ENCODE peak calls at places on chromosome 17, in ten cellular contexts. One of them, this sample, is unnamed.

GRCh38 chr17:42548993-42549755 is 3.5 kb upstream of the HSD17B1 start:
- DNase-seq in mucosa of descending colon: peak; percentile 44
- DNase-seq in lung: no peak
- DNase-seq in tibial artery: no peak
- DNase-seq in lower lobe of right lung: no peak
- DNase-seq in SK-N-MC: no peak
- DNase-seq in heart left ventricle: no peak
- DNase-seq in OCI-LY7: no peak
- DNase-seq in adipocyte: no peak
- DNase-seq in Caco-2: no peak
- DNase-seq in this sample: no peak

GRCh38 chr17:39744836-39745215 is 7.1 kb downstream of the GRB7 start:
- DNase-seq in lower lobe of right lung: peak; percentile 32
- DNase-seq in lung: no peak
- DNase-seq in mucosa of descending colon: no peak
- DNase-seq in adipocyte: no peak
- DNase-seq in OCI-LY7: no peak
- DNase-seq in SK-N-MC: no peak
- DNase-seq in Caco-2: no peak
- DNase-seq in heart left ventricle: no peak
- DNase-seq in tibial artery: no peak
- DNase-seq in this sample: no peak

GRCh38 chr17:61157246-61157887 is 242.3 kb upstream of the TBX2 start:
- DNase-seq in Caco-2: no peak
- DNase-seq in lung: no peak
- DNase-seq in adipocyte: peak; percentile 81
- DNase-seq in tibial artery: no peak
- DNase-seq in heart left ventricle: no peak
- DNase-seq in OCI-LY7: no peak
- DNase-seq in SK-N-MC: no peak
- DNase-seq in mucosa of descending colon: no peak
- DNase-seq in lower lobe of right lung: no peak
- DNase-seq in this sample: no peak

GRCh38 chr17:1252203-1252608 is 18.0 kb upstream of the BHLHA9 start:
- DNase-seq in tibial artery: no peak
- DNase-seq in mucosa of descending colon: no peak
- DNase-seq in heart left ventricle: peak; percentile 69
- DNase-seq in Caco-2: no peak
- DNase-seq in lung: no peak
- DNase-seq in SK-N-MC: no peak
- DNase-seq in lower lobe of right lung: no peak
- DNase-seq in OCI-LY7: no peak
- DNase-seq in adipocyte: no peak
- DNase-seq in this sample: no peak

GRCh38 chr17:77373298-77374169 is 232.8 kb downstream of the SEC14L1 start:
- DNase-seq in OCI-LY7: peak; percentile 31
- DNase-seq in mucosa of descending colon: peak; percentile 78
- DNase-seq in tibial artery: no peak
- DNase-seq in adipocyte: peak; percentile 59
- DNase-seq in heart left ventricle: peak; percentile 82
- DNase-seq in Caco-2: no peak
- DNase-seq in lower lobe of right lung: peak; percentile 72
- DNase-seq in SK-N-MC: no peak
- DNase-seq in lung: peak; percentile 46
- DNase-seq in this sample: peak; percentile 73

GRCh38 chr17:4536742-4537411 is 18.3 kb downstream of the MYBBP1A start:
- DNase-seq in OCI-LY7: no peak
- DNase-seq in lower lobe of right lung: no peak
- DNase-seq in adipocyte: no peak
- DNase-seq in SK-N-MC: no peak
- DNase-seq in Caco-2: no peak
- DNase-seq in lung: no peak
- DNase-seq in mucosa of descending colon: no peak
- DNase-seq in heart left ventricle: peak; percentile 68
- DNase-seq in tibial artery: peak; percentile 66
- DNase-seq in this sample: peak; percentile 61

GRCh38 chr17:76574166-76574565 is 11.5 kb downstream of the ST6GALNAC2 start:
- DNase-seq in lung: no peak
- DNase-seq in mucosa of descending colon: no peak
- DNase-seq in lower lobe of right lung: no peak
- DNase-seq in Caco-2: no peak
- DNase-seq in tibial artery: no peak
- DNase-seq in heart left ventricle: no peak
- DNase-seq in OCI-LY7: no peak
- DNase-seq in adipocyte: no peak
- DNase-seq in SK-N-MC: no peak
- DNase-seq in this sample: no peak

GRCh38 chr17:70070297-70071027 is 4.6 kb upstream of the KCNJ16 start:
- DNase-seq in lower lobe of right lung: no peak
- DNase-seq in tibial artery: no peak
- DNase-seq in lung: no peak
- DNase-seq in SK-N-MC: no peak
- DNase-seq in mucosa of descending colon: no peak
- DNase-seq in Caco-2: no peak
- DNase-seq in OCI-LY7: no peak
- DNase-seq in adipocyte: peak; percentile 70
- DNase-seq in heart left ventricle: no peak
- DNase-seq in this sample: no peak

GRCh38 chr17:565506-565905 is 149.1 kb downstream of the VPS53 start:
- DNase-seq in mucosa of descending colon: no peak
- DNase-seq in Caco-2: peak; percentile 40
- DNase-seq in OCI-LY7: no peak
- DNase-seq in adipocyte: no peak
- DNase-seq in lung: no peak
- DNase-seq in SK-N-MC: no peak
- DNase-seq in tibial artery: no peak
- DNase-seq in heart left ventricle: no peak
- DNase-seq in lower lobe of right lung: no peak
- DNase-seq in this sample: no peak

DNA sequence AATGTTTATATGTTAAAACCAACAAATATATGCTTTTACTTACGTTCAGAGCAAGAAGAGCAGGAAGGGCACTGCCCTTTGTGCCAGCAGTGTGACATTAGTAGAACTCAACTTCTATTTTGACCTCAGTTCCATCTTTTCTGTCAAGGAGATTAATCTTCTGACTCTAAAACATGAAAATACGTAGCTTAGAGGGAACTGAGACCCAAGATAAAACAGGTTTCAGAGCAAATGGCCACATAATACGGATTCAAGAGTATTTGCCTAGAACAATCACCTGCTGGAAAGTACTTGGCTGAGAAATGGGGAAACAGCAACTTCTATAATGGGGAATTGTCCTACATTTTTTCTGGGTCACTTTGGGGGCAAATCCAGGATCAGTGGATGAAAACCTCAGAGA is 22.2 kb downstream of the MYL4 start:
- DNase-seq in Caco-2: no peak
- DNase-seq in tibial artery: no peak
- DNase-seq in SK-N-MC: no peak
- DNase-seq in lung: no peak
- DNase-seq in lower lobe of right lung: no peak
- DNase-seq in adipocyte: no peak
- DNase-seq in OCI-LY7: peak; percentile 21
- DNase-seq in mucosa of descending colon: no peak
- DNase-seq in heart left ventricle: no peak
- DNase-seq in this sample: no peak
- H3K9me3 ChIP-seq in Caco-2: no peaks in the 10 kb centered on the region
- H3K9me3 ChIP-seq in tibial artery: no peaks in the 10 kb centered on the region
- H3K9me3 ChIP-seq in SK-N-MC: no peaks in the 10 kb centered on the region
- H3K9me3 ChIP-seq in lung: no peaks in the 10 kb centered on the region
- H3K9me3 ChIP-seq in lower lobe of right lung: no peaks in the 10 kb centered on the region
- H3K9me3 ChIP-seq in adipocyte: no peaks in the 10 kb centered on the region
- H3K9me3 ChIP-seq in OCI-LY7: no peaks in the 10 kb centered on the region
- H3K9me3 ChIP-seq in mucosa of descending colon: no peaks in the 10 kb centered on the region
- H3K9me3 ChIP-seq in heart left ventricle: no peaks in the 10 kb centered on the region
- H3K9me3 ChIP-seq in this sample: no peaks in the 10 kb centered on the region

DNA sequence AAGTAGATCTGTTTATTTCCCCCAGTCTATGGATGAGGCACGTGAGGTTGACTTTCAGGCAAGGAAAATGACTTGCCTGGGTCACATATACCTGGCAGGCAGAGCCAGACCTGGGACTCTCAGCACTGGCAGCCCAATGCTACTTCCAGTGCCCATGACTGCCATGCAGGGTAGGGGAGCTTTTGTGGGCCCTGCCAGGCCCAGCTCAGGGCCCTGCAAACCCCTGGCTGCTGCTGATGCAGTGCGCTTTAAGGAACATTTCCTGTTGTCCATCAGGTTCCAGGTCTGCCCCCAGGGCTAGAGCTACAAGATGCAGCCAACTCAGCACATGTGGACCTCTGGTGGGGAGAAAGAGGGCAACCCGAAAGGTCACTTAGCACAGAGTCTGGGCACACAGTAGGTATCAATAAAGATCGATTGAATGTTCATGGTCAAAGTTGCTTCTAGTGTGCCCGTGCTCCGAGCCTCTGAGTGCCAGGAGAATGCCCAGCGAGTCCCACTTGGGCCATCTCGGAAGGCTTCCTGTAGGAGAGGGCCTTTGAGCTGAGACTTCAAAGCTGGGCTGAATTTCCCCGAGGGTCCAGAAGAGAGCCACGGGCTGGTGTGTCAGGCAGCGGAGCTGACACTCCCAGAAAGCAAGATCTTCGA is 513 bp upstream of the TBX21 start:
- DNase-seq in heart left ventricle: no peak
- DNase-seq in adipocyte: no peak
- DNase-seq in lower lobe of right lung: no peak
- DNase-seq in OCI-LY7: no peak
- DNase-seq in lung: no peak
- DNase-seq in tibial artery: peak; percentile 13
- DNase-seq in Caco-2: peak; percentile 50
- DNase-seq in mucosa of descending colon: no peak
- DNase-seq in SK-N-MC: no peak
- DNase-seq in this sample: no peak
- H3K4me3 ChIP-seq in heart left ventricle: no peak overlapping the region
- H3K4me3 ChIP-seq in adipocyte: no peak overlapping the region
- H3K4me3 ChIP-seq in lower lobe of right lung: peak overlapping the region; percentile 48
- H3K4me3 ChIP-seq in OCI-LY7: no peak overlapping the region
- H3K4me3 ChIP-seq in lung: no peak overlapping the region
- H3K4me3 ChIP-seq in tibial artery: no peak overlapping the region
- H3K4me3 ChIP-seq in Caco-2: no peak overlapping the region
- H3K4me3 ChIP-seq in mucosa of descending colon: no peak overlapping the region
- H3K4me3 ChIP-seq in SK-N-MC: no peak overlapping the region
- H3K4me3 ChIP-seq in this sample: no peak overlapping the region

GRCh38 chr17:7801582-7801981 is 32.4 kb upstream of the KDM6B start:
- DNase-seq in Caco-2: no peak
- DNase-seq in lung: no peak
- DNase-seq in adipocyte: no peak
- DNase-seq in SK-N-MC: no peak
- DNase-seq in OCI-LY7: no peak
- DNase-seq in mucosa of descending colon: no peak
- DNase-seq in heart left ventricle: no peak
- DNase-seq in lower lobe of right lung: no peak
- DNase-seq in tibial artery: no peak
- DNase-seq in this sample: no peak

GRCh38 chr17:7807206-7807605 is 26.8 kb upstream of the KDM6B start:
- DNase-seq in SK-N-MC: no peak
- DNase-seq in lower lobe of right lung: no peak
- DNase-seq in Caco-2: no peak
- DNase-seq in adipocyte: no peak
- DNase-seq in heart left ventricle: no peak
- DNase-seq in lung: no peak
- DNase-seq in tibial artery: no peak
- DNase-seq in OCI-LY7: no peak
- DNase-seq in mucosa of descending colon: no peak
- DNase-seq in this sample: no peak

GRCh38 chr17:7798839-7799238 is 35.2 kb upstream of the KDM6B start:
- DNase-seq in OCI-LY7: no peak
- DNase-seq in lung: no peak
- DNase-seq in tibial artery: no peak
- DNase-seq in SK-N-MC: no peak
- DNase-seq in lower lobe of right lung: no peak
- DNase-seq in mucosa of descending colon: no peak
- DNase-seq in Caco-2: no peak
- DNase-seq in heart left ventricle: no peak
- DNase-seq in adipocyte: no peak
- DNase-seq in this sample: no peak

GRCh38 chr17:7806592-7806991 is 27.4 kb upstream of the KDM6B start:
- DNase-seq in lung: no peak
- DNase-seq in mucosa of descending colon: no peak
- DNase-seq in OCI-LY7: no peak
- DNase-seq in tibial artery: no peak
- DNase-seq in Caco-2: no peak
- DNase-seq in SK-N-MC: no peak
- DNase-seq in heart left ventricle: no peak
- DNase-seq in lower lobe of right lung: peak; percentile 10
- DNase-seq in adipocyte: peak; percentile 1
- DNase-seq in this sample: no peak

DNA sequence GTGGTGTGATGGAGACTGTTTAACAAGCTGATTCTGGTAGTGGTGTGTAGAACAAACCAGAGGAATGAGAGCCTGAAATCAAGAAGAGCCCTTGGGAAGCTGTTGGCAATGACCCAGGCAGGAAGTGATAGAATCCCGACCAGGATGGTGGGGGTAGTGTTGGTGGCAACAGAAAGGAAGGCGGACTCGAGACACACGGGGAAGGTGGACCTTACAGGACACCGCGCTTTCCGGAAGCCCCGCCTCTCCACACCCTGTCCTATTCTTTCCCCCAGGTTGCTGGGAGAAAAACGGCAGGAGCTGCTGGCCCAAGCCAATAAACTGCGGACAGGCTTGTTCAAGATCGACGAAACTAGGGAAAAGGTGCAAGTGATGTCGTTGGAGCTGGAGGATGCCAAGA is 30.0 kb upstream of the KDM6B start:
- DNase-seq in adipocyte: no peak
- DNase-seq in tibial artery: no peak
- DNase-seq in mucosa of descending colon: peak; percentile 87
- DNase-seq in lower lobe of right lung: peak; percentile 66
- DNase-seq in OCI-LY7: no peak
- DNase-seq in Caco-2: no peak
- DNase-seq in heart left ventricle: no peak
- DNase-seq in SK-N-MC: no peak
- DNase-seq in lung: peak; percentile 70
- DNase-seq in this sample: no peak
- H3K9me3 ChIP-seq in adipocyte: no peaks in the 10 kb centered on the region
- H3K9me3 ChIP-seq in tibial artery: no peaks in the 10 kb centered on the region
- H3K9me3 ChIP-seq in mucosa of descending colon: no peaks in the 10 kb centered on the region
- H3K9me3 ChIP-seq in lower lobe of right lung: no peaks in the 10 kb centered on the region
- H3K9me3 ChIP-seq in OCI-LY7: no peaks in the 10 kb centered on the region
- H3K9me3 ChIP-seq in Caco-2: no peaks in the 10 kb centered on the region
- H3K9me3 ChIP-seq in heart left ventricle: no peaks in the 10 kb centered on the region
- H3K9me3 ChIP-seq in SK-N-MC: no peaks in the 10 kb centered on the region
- H3K9me3 ChIP-seq in lung: no peaks in the 10 kb centered on the region
- H3K9me3 ChIP-seq in this sample: no peaks in the 10 kb centered on the region

GRCh38 chr17:47253541-47254402 is at the start of gene ITGB3:
- DNase-seq in Caco-2: peak; percentile 78
- DNase-seq in tibial artery: peak; percentile 75
- DNase-seq in heart left ventricle: peak; percentile 87
- DNase-seq in lung: peak; percentile 72
- DNase-seq in mucosa of descending colon: peak; percentile 78
- DNase-seq in OCI-LY7: peak; percentile 81
- DNase-seq in lower lobe of right lung: peak; percentile 80
- DNase-seq in adipocyte: peak; percentile 89
- DNase-seq in SK-N-MC: no peak
- DNase-seq in this sample: peak; percentile 80
- H3K4me3 ChIP-seq in Caco-2: peak within 1 kb of the TSS; percentile 81
- H3K4me3 ChIP-seq in tibial artery: peak within 1 kb of the TSS; percentile 96
- H3K4me3 ChIP-seq in heart left ventricle: peak within 1 kb of the TSS; percentile 77
- H3K4me3 ChIP-seq in lung: peak within 1 kb of the TSS; percentile 47
- H3K4me3 ChIP-seq in mucosa of descending colon: peak within 1 kb of the TSS; percentile 36
- H3K4me3 ChIP-seq in OCI-LY7: peak within 1 kb of the TSS; percentile 69
- H3K4me3 ChIP-seq in lower lobe of right lung: peak within 1 kb of the TSS; percentile 74
- H3K4me3 ChIP-seq in adipocyte: peak within 1 kb of the TSS; percentile 87
- H3K4me3 ChIP-seq in SK-N-MC: peak within 1 kb of the TSS; percentile 77
- H3K4me3 ChIP-seq in this sample: peak within 1 kb of the TSS; percentile 72